ENCODE peak calls at places on chromosomes 7 and 10, in four cellular contexts. Y, D, F and U are unnamed samples.

GRCh38 chr7:23207029-23207428 is 25.2 kb downstream of the NUP42 start:
- DNase-seq in Y (no peak), D (no peak), F (no peak), U (no peak)

GRCh38 chr7:66043681-66044497 is 31.7 kb upstream of the ASL start:
- DNase-seq in Y (peak; percentile 48), D (peak; percentile 30), F (peak; percentile 84), U (peak; percentile 46)

GRCh38 chr7:45162311-45162845 is 4.8 kb downstream of the RAMP3 start:
- DNase-seq in Y (no peak), D (no peak), F (no peak), U (no peak)

GRCh38 chr10:94225589-94225988 is 137.2 kb downstream of the NOC3L start:
- DNase-seq in Y (no peak), D (no peak), F (no peak), U (no peak)

GRCh38 chr7:144132262-144132661 is 9.3 kb downstream of the OR2A14 start:
- DNase-seq in Y (no peak), D (no peak), F (no peak), U (no peak)

GRCh38 chr10:79196470-79197461 is 128.0 kb downstream of the ZMIZ1 start:
- DNase-seq in Y (peak; percentile 81), D (peak; percentile 77), F (peak; percentile 86), U (peak; percentile 76)

GRCh38 chr10:31318382-31318853 is 598 bp upstream of the ZEB1 start:
- DNase-seq in Y (peak; percentile 63), D (peak; percentile 73), F (no peak), U (peak; percentile 86)

GRCh38 chr10:132527338-132528063 is 10.1 kb upstream of the INPP5A start:
- DNase-seq in Y (no peak), D (no peak), F (peak; percentile 5), U (no peak)

GRCh38 chr10:43068136-43068395 is 8.8 kb upstream of the RET start:
- DNase-seq in Y (no peak), D (no peak), F (no peak), U (no peak)